ENCODE peak calls at places on chromosome 2, in eight cellular contexts. O, Q, H, V, Y, B, G and S are unnamed samples. For H3K9me3, the result is how much of the 10 kb centered on the place peaks cover.

GRCh38 chr2:102268529-102269524 is 42.5 kb upstream of the IL1RL1 start:
- DNase-seq in H (no peak), Y (no peak), V (no peak), B (no peak), G (no peak), Q (peak), O (no peak), S (no peak)

GRCh38 chr2:161796192-161796591 is 172.0 kb downstream of the SLC4A10 start:
- DNase-seq in V (peak), H (no peak), O (peak), Y (no peak), Q (peak), B (no peak), G (no peak), S (no peak)

GRCh38 chr2:188870289-188870688 is 103.9 kb upstream of the COL3A1 start:
- DNase-seq in O (no peak), B (no peak), Y (no peak), Q (peak), G (no peak), H (no peak), V (no peak), S (no peak)

GRCh38 chr2:1660656-1661650 is 83.4 kb downstream of the PXDN start:
- DNase-seq in V (peak), Y (no peak), Q (no peak), O (no peak), H (no peak), G (no peak), B (peak), S (no peak)

GRCh38 chr2:73862987-73863386 is 29.8 kb upstream of the ACTG2 start:
- DNase-seq in V (no peak), Q (no peak), H (no peak), B (no peak), G (no peak), Y (no peak), O (no peak), S (no peak)

GRCh38 chr2:80489718-80490117 is 185.2 kb upstream of the LRRTM1 start:
- DNase-seq in B (no peak), O (no peak), Y (no peak), V (no peak), G (no peak), Q (peak), H (no peak), S (no peak)

GRCh38 chr2:233114421-233114861 is 54.3 kb downstream of the INPP5D start:
- DNase-seq in Q (no peak), B (no peak), G (no peak), H (peak), O (peak), V (no peak), Y (no peak), S (no peak)

GRCh38 chr2:43226558-43226954 is at the start of gene ZFP36L2:
- DNase-seq in H (peak), O (peak), G (peak), Y (peak), V (peak), B (peak), Q (peak), S (peak)

GRCh38 chr2:144328933-144329332 is 191.0 kb downstream of the ZEB2 start:
- DNase-seq in B (no peak), O (no peak), H (no peak), G (no peak), V (no peak), Y (no peak), Q (no peak), S (no peak)

GRCh38 chr2:181991171-181991885 is 5.7 kb downstream of the PPP1R1C start:
- DNase-seq in Y (no peak), V (no peak), O (no peak), Q (no peak), H (no peak), G (no peak), B (no peak), S (no peak)

GRCh38 chr2:191643425-191643824 is 34.5 kb upstream of the NABP1 start:
- DNase-seq in B (peak), G (no peak), V (no peak), O (no peak), Q (no peak), Y (no peak), H (no peak), S (no peak)

GRCh38 chr2:46873632-46874068 is 42.0 kb downstream of the MCFD2 start:
- DNase-seq in H (no peak), V (peak), Q (peak), Y (peak), G (no peak), B (no peak), O (peak), S (no peak)

GRCh38 chr2:200383380-200384110 is 77.1 kb downstream of the SPATS2L start:
- DNase-seq in B (no peak), Q (peak), G (no peak), H (no peak), V (no peak), O (no peak), Y (no peak), S (no peak)

GRCh38 chr2:172888704-172889103 is 153.1 kb downstream of the RAPGEF4 start:
- DNase-seq in H (no peak), O (no peak), V (no peak), G (no peak), Q (no peak), B (no peak), Y (no peak), S (no peak)

GRCh38 chr2:44285237-44285636 is 10.0 kb downstream of the SLC3A1 start:
- DNase-seq in Q (no peak), H (no peak), O (no peak), V (no peak), Y (no peak), B (no peak), G (no peak), S (no peak)

GRCh38 chr2:61636686-61637085 is 98.5 kb upstream of the XPO1 start:
- DNase-seq in Q (no peak), O (no peak), Y (no peak), B (no peak), H (no peak), V (no peak), G (no peak), S (no peak)

GRCh38 chr2:234840336-234840735 is 111.5 kb upstream of the SH3BP4 start:
- DNase-seq in O (no peak), G (no peak), V (peak), Y (peak), B (no peak), H (no peak), Q (peak), S (no peak)

GRCh38 chr2:200757414-200757813 is 54.3 kb upstream of the BZW1 start:
- DNase-seq in G (no peak), V (no peak), H (no peak), O (no peak), B (no peak), Y (no peak), Q (no peak), S (no peak)

GRCh38 chr2:10949835-10950234 is 38.1 kb downstream of the KCNF1 start:
- DNase-seq in V (no peak), O (no peak), G (no peak), B (no peak), Q (no peak), H (no peak), Y (no peak), S (no peak)

GRCh38 chr2:161090401-161090800 is 69.8 kb upstream of the TANK start:
- DNase-seq in B (peak), V (no peak), O (no peak), Q (no peak), G (no peak), H (peak), Y (no peak), S (no peak)

GRCh38 chr2:223647258-223647952 is 45.2 kb upstream of the SCG2 start:
- DNase-seq in G (no peak), B (no peak), Y (no peak), V (no peak), Q (peak), H (no peak), O (no peak), S (no peak)

GRCh38 chr2:31694444-31694843 is 113.7 kb upstream of the SRD5A2 start:
- DNase-seq in O (no peak), H (no peak), G (no peak), V (no peak), Q (peak), Y (no peak), B (no peak), S (no peak)
- H3K9me3 ChIP-seq in O (under half), H (half or more), G (under half), V (under half), Q (under half), Y (under half), B (half or more), S (under half)

DNA sequence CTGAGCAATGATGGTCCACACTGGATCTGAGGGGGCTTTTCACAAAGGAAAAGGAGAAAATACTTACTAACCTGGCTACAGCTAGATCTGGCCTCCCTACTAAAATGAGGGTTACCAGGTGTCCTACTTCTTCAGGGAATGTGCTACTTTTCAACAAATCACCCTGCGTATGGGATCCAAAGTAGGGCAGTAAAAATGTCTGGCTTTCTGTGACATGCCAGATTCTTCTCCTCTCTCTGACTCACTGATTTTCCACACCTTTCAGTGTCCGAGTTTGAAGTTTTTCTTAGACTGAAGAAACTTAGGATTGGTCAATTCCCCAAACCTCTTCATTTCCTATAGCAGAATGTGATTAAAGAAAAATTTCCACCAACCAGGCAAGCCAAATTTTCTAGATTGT is 71.2 kb downstream of the SLC8A1 start:
- DNase-seq in B (no peak), O (no peak), V (no peak), G (no peak), Q (no peak), Y (no peak), H (no peak), S (no peak)
- H3K9me3 ChIP-seq in B (under half), O (under half), V (under half), G (under half), Q (under half), Y (under half), H (under half), S (under half)

GRCh38 chr2:89818873-89819272 is 1127.4 kb downstream of the RPIA start:
- DNase-seq in H (no peak), Y (no peak), Q (no peak), O (no peak), B (no peak), V (no peak), G (no peak), S (no peak)
- H3K9me3 ChIP-seq in H (under half), Y (under half), Q (under half), O (half or more), B (half or more), V (under half), G (under half), S (under half)

GRCh38 chr2:124983595-124983994 is 958.5 kb downstream of the CNTNAP5 start:
- DNase-seq in V (no peak), G (no peak), O (no peak), B (no peak), H (no peak), Q (peak), Y (no peak), S (no peak)

GRCh38 chr2:124975658-124976057 is 950.6 kb downstream of the CNTNAP5 start:
- DNase-seq in V (no peak), O (no peak), B (no peak), H (no peak), G (no peak), Q (no peak), Y (no peak), S (no peak)

GRCh38 chr2:124975224-124975623 is 950.1 kb downstream of the CNTNAP5 start:
- DNase-seq in O (no peak), B (no peak), G (no peak), Y (no peak), H (no peak), V (no peak), Q (no peak), S (no peak)

GRCh38 chr2:124973396-124973795 is 948.3 kb downstream of the CNTNAP5 start:
- DNase-seq in Q (no peak), Y (no peak), B (no peak), V (no peak), G (no peak), O (no peak), H (no peak), S (no peak)

GRCh38 chr2:124978597-124978996 is 953.5 kb downstream of the CNTNAP5 start:
- DNase-seq in V (no peak), G (no peak), O (no peak), Y (no peak), H (no peak), Q (no peak), B (no peak), S (no peak)
- H3K9me3 ChIP-seq in V (under half), G (under half), O (under half), Y (under half), H (under half), Q (under half), B (under half), S (under half)

GRCh38 chr2:6855860-6856547 is 9.7 kb downstream of the CMPK2 start:
- DNase-seq in O (no peak), H (no peak), Y (no peak), B (no peak), V (no peak), Q (peak), G (no peak), S (no peak)
- H3K9me3 ChIP-seq in O (under half), H (under half), Y (under half), B (under half), V (under half), Q (under half), G (under half), S (under half)